ENCODE peak calls at places on chromosomes 2 and 18, in nine cellular contexts. A is body of pancreas, I is uterus, V is brain microvascular endothelial cell, W is IMR-90, U is heart right ventricle, F is astrocyte of the cerebellum, Y is gastrocnemius medialis, H is endothelial cell. E is an unnamed sample.

GRCh38 chr2:138512672-138513071 is 11.1 kb downstream of the SPOPL start:
- DNase-seq in H (no peak), F (no peak), U (no peak), I (no peak), V (no peak), W (peak; percentile 28), Y (no peak), A (no peak), E (no peak)

GRCh38 chr2:163943403-163944356 is 207.9 kb upstream of the FIGN start:
- DNase-seq in U (no peak), V (no peak), F (no peak), A (no peak), H (no peak), Y (no peak), W (no peak), I (no peak), E (no peak)

GRCh38 chr18:51164327-51165290 is 32.9 kb downstream of the MEX3C start:
- DNase-seq in I (no peak), Y (no peak), H (no peak), W (no peak), V (no peak), A (no peak), F (no peak), U (no peak), E (no peak)

GRCh38 chr2:30631051-30631671 is 176.1 kb downstream of the CAPN13 start:
- DNase-seq in U (no peak), A (no peak), H (no peak), V (peak; percentile 71), I (no peak), F (no peak), Y (no peak), W (peak; percentile 13), E (no peak)

GRCh38 chr2:19231625-19232024 is 126.8 kb downstream of the OSR1 start:
- DNase-seq in V (no peak), U (no peak), A (no peak), I (no peak), Y (no peak), H (no peak), F (no peak), W (no peak), E (no peak)

GRCh38 chr18:44693030-44693784 is 12.5 kb downstream of the SETBP1 start:
- DNase-seq in I (no peak), H (no peak), F (no peak), V (no peak), U (no peak), A (no peak), Y (no peak), W (no peak), E (no peak)

GRCh38 chr2:69997296-69998184 is 36.1 kb upstream of the ASPRV1 start:
- DNase-seq in F (no peak), H (no peak), V (peak; percentile 27), W (peak; percentile 71), I (no peak), Y (peak; percentile 92), A (peak; percentile 8), U (no peak), E (no peak)

GRCh38 chr2:173496746-173497145 is 142.1 kb downstream of the CDCA7 start:
- DNase-seq in I (no peak), F (no peak), U (no peak), A (no peak), W (peak; percentile 53), Y (no peak), V (peak; percentile 54), H (no peak), E (no peak)

GRCh38 chr2:222862068-222862914 is 1.5 kb downstream of the ACSL3 start:
- DNase-seq in H (no peak), V (no peak), I (no peak), W (peak; percentile 62), U (peak; percentile 19), A (no peak), F (no peak), Y (no peak), E (no peak)

GRCh38 chr2:182816856-182817255 is 49.6 kb downstream of the FRZB start:
- DNase-seq in I (no peak), Y (no peak), H (no peak), W (peak; percentile 21), U (no peak), V (no peak), A (no peak), F (peak; percentile 5), E (no peak)

DNA sequence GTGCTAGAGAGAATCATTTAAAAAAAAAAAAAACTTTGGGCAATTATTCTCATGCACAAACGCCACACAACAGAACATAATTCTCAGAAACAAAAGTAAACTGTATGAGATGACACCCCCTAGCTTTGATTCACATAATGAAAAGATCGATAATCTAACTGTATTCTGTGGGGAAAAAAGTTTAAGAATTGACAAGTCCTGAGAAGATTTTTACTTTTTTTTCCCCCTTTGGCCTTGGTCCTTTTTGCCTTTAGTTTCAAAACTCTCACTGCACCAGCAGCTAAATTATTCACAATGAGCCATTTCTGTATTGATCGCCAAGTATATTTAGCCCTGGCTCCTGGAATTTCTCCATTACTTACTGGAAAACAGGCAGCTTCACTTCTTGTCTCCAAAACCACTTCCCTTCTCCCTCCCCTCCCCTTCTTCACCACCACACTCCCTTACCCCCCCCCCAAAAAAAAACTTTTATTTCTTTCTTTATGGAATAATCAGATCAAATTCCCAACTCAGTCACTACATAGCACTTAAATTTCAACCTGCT is 2.0 kb downstream of the IKZF2 start:
- DNase-seq in U (no peak), W (peak; percentile 11), F (peak; percentile 18), A (no peak), Y (no peak), I (no peak), V (no peak), H (no peak), E (no peak)
- TF ChIP-seq CTCF in U (peak; percentile 18), W (no peak), F (no peak), A (peak; percentile 30), Y (peak; percentile 7), I (no peak), V (no peak), H (no peak), E (no peak)

GRCh38 chr2:176554107-176555048 is 285.1 kb downstream of the MTX2 start:
- DNase-seq in A (peak; percentile 16), F (peak; percentile 37), V (peak; percentile 30), Y (no peak), U (peak; percentile 38), W (peak; percentile 52), I (peak; percentile 52), H (peak; percentile 29), E (no peak)
- TF ChIP-seq CTCF in A (peak; percentile 88), F (peak; percentile 70), V (peak; percentile 74), Y (peak; percentile 84), U (peak; percentile 86), W (peak; percentile 80), I (peak; percentile 74), H (peak; percentile 94), E (peak; percentile 75)

GRCh38 chr18:21191596-21192307 is 50.3 kb upstream of the GREB1L start:
- DNase-seq in A (no peak), I (peak; percentile 17), U (peak; percentile 20), Y (peak; percentile 25), V (peak; percentile 67), F (peak; percentile 11), W (peak; percentile 55), H (peak; percentile 69), E (peak; percentile 60)
- TF ChIP-seq CTCF in A (no peak), I (no peak), U (peak; percentile 66), Y (peak; percentile 26), V (peak; percentile 93), F (peak; percentile 80), W (peak; percentile 63), H (no peak), E (peak; percentile 61)

DNA sequence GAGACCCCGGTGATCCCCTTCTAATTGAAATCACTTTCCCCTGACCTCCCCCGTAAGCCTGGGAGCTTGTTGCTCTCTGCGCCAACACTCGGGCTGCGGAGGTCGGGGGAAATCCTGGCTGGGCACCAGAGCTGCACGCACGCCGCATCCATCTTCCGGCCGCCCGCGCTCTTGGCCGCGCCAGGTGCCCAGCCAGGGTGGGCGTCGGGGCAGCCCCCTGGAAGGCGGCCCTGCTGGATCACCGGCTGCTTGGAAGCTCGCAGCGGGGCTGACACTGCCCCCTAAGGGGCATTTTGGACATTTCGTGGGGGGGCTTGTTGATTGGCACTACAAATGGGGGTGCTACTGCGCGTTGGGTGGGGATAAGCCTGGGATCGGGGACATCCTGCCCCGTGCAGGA is 280.3 kb upstream of the SKOR2 start:
- DNase-seq in I (no peak), U (no peak), V (no peak), Y (no peak), H (no peak), F (no peak), W (no peak), A (no peak), E (no peak)
- TF ChIP-seq CTCF in I (no peak), U (peak; percentile 38), V (no peak), Y (no peak), H (no peak), F (no peak), W (no peak), A (no peak), E (peak; percentile 33)

GRCh38 chr2:27136751-27137150 is 2.3 kb upstream of the PREB start:
- DNase-seq in W (no peak), V (no peak), H (no peak), I (no peak), Y (no peak), A (no peak), U (no peak), F (no peak), E (no peak)

GRCh38 chr2:27135471-27135955 is 1.1 kb upstream of the PREB start:
- DNase-seq in I (no peak), F (no peak), W (no peak), Y (no peak), A (no peak), U (no peak), H (no peak), V (no peak), E (no peak)

GRCh38 chr2:27133195-27133875 is 1.1 kb downstream of the PREB start:
- DNase-seq in H (no peak), I (no peak), A (no peak), W (no peak), V (no peak), F (no peak), Y (peak; percentile 63), U (no peak), E (no peak)

GRCh38 chr2:27134781-27135470 is 490 bp upstream of the PREB start:
- DNase-seq in Y (no peak), A (no peak), H (no peak), W (no peak), I (no peak), V (no peak), U (no peak), F (no peak), E (no peak)

DNA sequence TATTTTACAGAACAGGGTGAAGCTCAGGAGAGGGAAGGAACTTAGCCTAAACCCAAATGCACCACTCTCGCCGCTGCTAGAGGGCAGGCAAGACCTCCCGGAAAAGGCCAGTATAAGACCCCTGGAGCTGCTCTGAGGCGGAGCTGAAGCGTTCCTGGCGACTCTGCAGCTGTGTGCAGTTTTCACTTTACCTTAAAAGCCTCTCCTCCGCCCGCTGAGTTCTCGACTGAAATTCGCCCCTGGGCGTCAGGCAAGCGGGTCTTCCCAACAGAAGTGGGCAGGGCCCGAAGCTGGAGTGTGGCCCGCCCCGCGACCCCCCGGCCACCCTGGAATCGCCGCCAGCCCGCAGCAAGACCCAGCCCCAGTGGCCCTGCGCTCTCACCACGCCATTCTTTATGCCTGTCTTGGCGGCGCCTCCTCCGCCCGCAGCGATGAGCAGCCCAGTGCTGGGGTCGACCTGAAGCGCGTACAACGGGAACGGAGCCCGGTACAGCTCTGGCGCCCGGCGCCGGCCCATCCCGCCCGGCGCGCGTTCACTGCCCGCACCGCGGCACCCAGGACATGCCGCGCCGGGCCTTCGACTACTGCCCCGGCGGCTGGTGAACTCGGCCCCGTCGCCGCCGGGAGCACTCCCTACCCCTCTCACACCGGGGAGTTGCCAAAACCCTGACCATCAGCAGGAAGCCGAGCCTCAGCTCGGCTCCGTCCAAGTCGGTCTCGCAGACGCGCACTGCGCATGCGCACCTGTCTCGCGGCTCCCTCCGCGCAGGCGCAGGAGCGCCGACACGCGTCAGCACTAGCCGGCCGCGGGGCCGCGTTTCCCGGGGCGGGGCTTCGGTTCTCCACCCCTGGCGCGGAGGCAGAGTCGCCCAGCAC is at the start of gene PREB:
- DNase-seq in H (peak; percentile 100), F (peak; percentile 85), U (peak; percentile 97), W (peak; percentile 92), I (peak; percentile 95), Y (peak; percentile 95), V (peak; percentile 89), A (peak; percentile 98), E (peak; percentile 99)
- TF ChIP-seq CTCF in H (no peak), F (peak; percentile 62), U (peak; percentile 36), W (peak; percentile 48), I (peak; percentile 42), Y (no peak), V (peak; percentile 65), A (no peak), E (no peak)